ENCODE peak calls at places on chromosomes 11 and 22, in nine cellular contexts. One of them, this sample, is unnamed.
A peak's percentile ranks its signal among the peaks of the same experiment; 100 is the strongest.

GRCh38 chr11:92440701-92441338 is 216.2 kb downstream of the FAT3 start:
- DNase-seq in effector CD4-positive, alpha-beta T cell: no peak
- DNase-seq in nucleus accumbens: no peak
- DNase-seq in MG63: no peak
- DNase-seq in T-cell: no peak
- DNase-seq in anterior cingulate cortex: no peak
- DNase-seq in IMR-90: no peak
- DNase-seq in stomach: no peak
- DNase-seq in T-helper 1 cell: no peak
- DNase-seq in this sample: no peak

GRCh38 chr22:36258750-36259619 is 6.1 kb downstream of the APOL1 start:
- DNase-seq in T-cell: no peak
- DNase-seq in IMR-90: peak; percentile 64
- DNase-seq in MG63: no peak
- DNase-seq in effector CD4-positive, alpha-beta T cell: no peak
- DNase-seq in nucleus accumbens: no peak
- DNase-seq in anterior cingulate cortex: no peak
- DNase-seq in stomach: no peak
- DNase-seq in T-helper 1 cell: no peak
- DNase-seq in this sample: no peak

GRCh38 chr11:104254347-104254746 is 90.4 kb upstream of the PDGFD start:
- DNase-seq in effector CD4-positive, alpha-beta T cell: no peak
- DNase-seq in MG63: peak; percentile 3
- DNase-seq in anterior cingulate cortex: no peak
- DNase-seq in nucleus accumbens: no peak
- DNase-seq in T-cell: no peak
- DNase-seq in T-helper 1 cell: no peak
- DNase-seq in IMR-90: no peak
- DNase-seq in stomach: peak; percentile 34
- DNase-seq in this sample: no peak

GRCh38 chr11:32259641-32260081 is 168.8 kb downstream of the RCN1 start:
- DNase-seq in stomach: no peak
- DNase-seq in MG63: peak; percentile 53
- DNase-seq in T-helper 1 cell: no peak
- DNase-seq in IMR-90: peak; percentile 87
- DNase-seq in effector CD4-positive, alpha-beta T cell: no peak
- DNase-seq in T-cell: no peak
- DNase-seq in nucleus accumbens: no peak
- DNase-seq in anterior cingulate cortex: peak; percentile 21
- DNase-seq in this sample: no peak

GRCh38 chr11:58900479-58901420 is 38.5 kb upstream of the GLYATL1 start:
- DNase-seq in stomach: peak; percentile 83
- DNase-seq in anterior cingulate cortex: peak; percentile 11
- DNase-seq in IMR-90: peak; percentile 73
- DNase-seq in T-cell: no peak
- DNase-seq in nucleus accumbens: no peak
- DNase-seq in effector CD4-positive, alpha-beta T cell: no peak
- DNase-seq in MG63: no peak
- DNase-seq in T-helper 1 cell: no peak
- DNase-seq in this sample: peak; percentile 77

GRCh38 chr22:37095113-37095512 is 14.4 kb downstream of the TMPRSS6 start:
- DNase-seq in IMR-90: no peak
- DNase-seq in MG63: no peak
- DNase-seq in T-helper 1 cell: no peak
- DNase-seq in T-cell: no peak
- DNase-seq in nucleus accumbens: no peak
- DNase-seq in anterior cingulate cortex: no peak
- DNase-seq in stomach: no peak
- DNase-seq in effector CD4-positive, alpha-beta T cell: no peak
- DNase-seq in this sample: no peak

GRCh38 chr11:72038491-72038890 is 39.8 kb downstream of the IL18BP start:
- DNase-seq in nucleus accumbens: no peak
- DNase-seq in IMR-90: peak; percentile 72
- DNase-seq in MG63: peak; percentile 68
- DNase-seq in effector CD4-positive, alpha-beta T cell: no peak
- DNase-seq in anterior cingulate cortex: peak; percentile 56
- DNase-seq in T-cell: no peak
- DNase-seq in stomach: peak; percentile 55
- DNase-seq in T-helper 1 cell: no peak
- DNase-seq in this sample: peak; percentile 54

GRCh38 chr22:44018594-44018993 is 5.5 kb upstream of the PARVB start:
- DNase-seq in nucleus accumbens: no peak
- DNase-seq in stomach: no peak
- DNase-seq in effector CD4-positive, alpha-beta T cell: no peak
- DNase-seq in anterior cingulate cortex: no peak
- DNase-seq in MG63: no peak
- DNase-seq in IMR-90: no peak
- DNase-seq in T-cell: no peak
- DNase-seq in T-helper 1 cell: no peak
- DNase-seq in this sample: no peak

GRCh38 chr11:74777877-74778276 is 29.2 kb downstream of the RNF169 start:
- DNase-seq in T-cell: no peak
- DNase-seq in stomach: no peak
- DNase-seq in nucleus accumbens: no peak
- DNase-seq in MG63: no peak
- DNase-seq in T-helper 1 cell: no peak
- DNase-seq in anterior cingulate cortex: no peak
- DNase-seq in effector CD4-positive, alpha-beta T cell: no peak
- DNase-seq in IMR-90: no peak
- DNase-seq in this sample: no peak

GRCh38 chr11:7202412-7202811 is 49.3 kb upstream of the SYT9 start:
- DNase-seq in MG63: no peak
- DNase-seq in effector CD4-positive, alpha-beta T cell: no peak
- DNase-seq in T-cell: no peak
- DNase-seq in IMR-90: no peak
- DNase-seq in nucleus accumbens: no peak
- DNase-seq in anterior cingulate cortex: no peak
- DNase-seq in stomach: no peak
- DNase-seq in T-helper 1 cell: no peak
- DNase-seq in this sample: no peak

GRCh38 chr22:49608228-49608627 is 219.4 kb downstream of the BRD1 start:
- DNase-seq in IMR-90: no peak
- DNase-seq in effector CD4-positive, alpha-beta T cell: no peak
- DNase-seq in T-helper 1 cell: no peak
- DNase-seq in MG63: no peak
- DNase-seq in T-cell: no peak
- DNase-seq in stomach: no peak
- DNase-seq in nucleus accumbens: no peak
- DNase-seq in anterior cingulate cortex: no peak
- DNase-seq in this sample: no peak

GRCh38 chr22:46433318-46433717 is 97.8 kb downstream of the TRMU start:
- DNase-seq in nucleus accumbens: no peak
- DNase-seq in MG63: no peak
- DNase-seq in anterior cingulate cortex: no peak
- DNase-seq in T-helper 1 cell: no peak
- DNase-seq in effector CD4-positive, alpha-beta T cell: no peak
- DNase-seq in IMR-90: no peak
- DNase-seq in stomach: no peak
- DNase-seq in T-cell: no peak
- DNase-seq in this sample: no peak

GRCh38 chr11:75773595-75774353 is 5.2 kb downstream of the DGAT2 start:
- DNase-seq in IMR-90: no peak
- DNase-seq in T-cell: no peak
- DNase-seq in MG63: no peak
- DNase-seq in stomach: no peak
- DNase-seq in effector CD4-positive, alpha-beta T cell: no peak
- DNase-seq in nucleus accumbens: no peak
- DNase-seq in anterior cingulate cortex: no peak
- DNase-seq in T-helper 1 cell: no peak
- DNase-seq in this sample: no peak

GRCh38 chr11:46675288-46675851 is 25.0 kb downstream of the ARHGAP1 start:
- DNase-seq in anterior cingulate cortex: peak; percentile 27
- DNase-seq in nucleus accumbens: no peak
- DNase-seq in MG63: peak; percentile 77
- DNase-seq in T-helper 1 cell: no peak
- DNase-seq in T-cell: no peak
- DNase-seq in stomach: peak; percentile 79
- DNase-seq in IMR-90: peak; percentile 72
- DNase-seq in effector CD4-positive, alpha-beta T cell: no peak
- DNase-seq in this sample: peak; percentile 65

GRCh38 chr22:46636221-46637002 is 16.2 kb downstream of the GRAMD4 start:
- DNase-seq in stomach: no peak
- DNase-seq in T-cell: no peak
- DNase-seq in effector CD4-positive, alpha-beta T cell: no peak
- DNase-seq in IMR-90: no peak
- DNase-seq in nucleus accumbens: no peak
- DNase-seq in T-helper 1 cell: no peak
- DNase-seq in MG63: no peak
- DNase-seq in anterior cingulate cortex: no peak
- DNase-seq in this sample: no peak

GRCh38 chr22:24592144-24592845 is 578 bp downstream of the LRRC75B start:
- DNase-seq in nucleus accumbens: no peak
- DNase-seq in T-cell: no peak
- DNase-seq in MG63: peak; percentile 52
- DNase-seq in stomach: no peak
- DNase-seq in effector CD4-positive, alpha-beta T cell: no peak
- DNase-seq in anterior cingulate cortex: no peak
- DNase-seq in T-helper 1 cell: no peak
- DNase-seq in IMR-90: no peak
- DNase-seq in this sample: no peak

GRCh38 chr11:123145220-123145619 is 49.8 kb downstream of the CLMP start:
- DNase-seq in IMR-90: peak; percentile 87
- DNase-seq in effector CD4-positive, alpha-beta T cell: no peak
- DNase-seq in T-cell: no peak
- DNase-seq in T-helper 1 cell: no peak
- DNase-seq in anterior cingulate cortex: no peak
- DNase-seq in stomach: no peak
- DNase-seq in nucleus accumbens: no peak
- DNase-seq in MG63: peak; percentile 86
- DNase-seq in this sample: no peak

GRCh38 chr22:40414306-40414705 is 43.9 kb downstream of the SGSM3 start:
- DNase-seq in effector CD4-positive, alpha-beta T cell: no peak
- DNase-seq in nucleus accumbens: no peak
- DNase-seq in T-helper 1 cell: no peak
- DNase-seq in stomach: no peak
- DNase-seq in MG63: no peak
- DNase-seq in IMR-90: peak; percentile 29
- DNase-seq in anterior cingulate cortex: no peak
- DNase-seq in T-cell: no peak
- DNase-seq in this sample: no peak

GRCh38 chr11:101759771-101760450 is 154.9 kb upstream of the CEP126 start:
- DNase-seq in stomach: no peak
- DNase-seq in effector CD4-positive, alpha-beta T cell: no peak
- DNase-seq in anterior cingulate cortex: no peak
- DNase-seq in MG63: no peak
- DNase-seq in T-helper 1 cell: no peak
- DNase-seq in T-cell: no peak
- DNase-seq in nucleus accumbens: no peak
- DNase-seq in IMR-90: peak; percentile 23
- DNase-seq in this sample: no peak

GRCh38 chr22:47034076-47034808 is 271.8 kb downstream of the TBC1D22A start:
- DNase-seq in anterior cingulate cortex: no peak
- DNase-seq in effector CD4-positive, alpha-beta T cell: no peak
- DNase-seq in IMR-90: no peak
- DNase-seq in MG63: no peak
- DNase-seq in T-helper 1 cell: no peak
- DNase-seq in nucleus accumbens: no peak
- DNase-seq in stomach: no peak
- DNase-seq in T-cell: no peak
- DNase-seq in this sample: no peak

GRCh38 chr11:128772814-128773213 is 78.9 kb downstream of the FLI1 start:
- DNase-seq in T-helper 1 cell: peak; percentile 39
- DNase-seq in T-cell: peak; percentile 37
- DNase-seq in IMR-90: no peak
- DNase-seq in anterior cingulate cortex: no peak
- DNase-seq in stomach: peak; percentile 76
- DNase-seq in MG63: no peak
- DNase-seq in nucleus accumbens: no peak
- DNase-seq in effector CD4-positive, alpha-beta T cell: peak; percentile 40
- DNase-seq in this sample: peak; percentile 53

GRCh38 chr22:49344196-49344595 is 483.5 kb downstream of the BRD1 start:
- DNase-seq in effector CD4-positive, alpha-beta T cell: no peak
- DNase-seq in IMR-90: no peak
- DNase-seq in nucleus accumbens: no peak
- DNase-seq in T-cell: no peak
- DNase-seq in stomach: no peak
- DNase-seq in MG63: no peak
- DNase-seq in T-helper 1 cell: no peak
- DNase-seq in anterior cingulate cortex: no peak
- DNase-seq in this sample: no peak